ENCODE peak calls at places on chromosomes 2 and 18, in five cellular contexts. One of them, this sample, is unnamed.

GRCh38 chr2:26396734-26397298 is 4.9 kb upstream of the DRC1 start:
- DNase-seq in LoVo: no peak
- DNase-seq in hepatocyte: no peak
- DNase-seq in foreskin fibroblast: no peak
- DNase-seq in right atrium auricular region: no peak
- DNase-seq in this sample: no peak

GRCh38 chr2:110842048-110842447 is 109.7 kb downstream of the ACOXL start:
- DNase-seq in LoVo: no peak
- DNase-seq in hepatocyte: no peak
- DNase-seq in foreskin fibroblast: no peak
- DNase-seq in right atrium auricular region: no peak
- DNase-seq in this sample: no peak

GRCh38 chr2:12381543-12382323 is 335.0 kb upstream of the TRIB2 start:
- DNase-seq in LoVo: no peak
- DNase-seq in hepatocyte: no peak
- DNase-seq in foreskin fibroblast: no peak
- DNase-seq in right atrium auricular region: no peak
- DNase-seq in this sample: no peak

GRCh38 chr18:8288447-8289213 is 320.6 kb upstream of the RAB12 start:
- DNase-seq in LoVo: no peak
- DNase-seq in hepatocyte: no peak
- DNase-seq in foreskin fibroblast: peak
- DNase-seq in right atrium auricular region: no peak
- DNase-seq in this sample: no peak

GRCh38 chr18:8688857-8689256 is 16.5 kb upstream of the MTCL1 start:
- DNase-seq in LoVo: no peak
- DNase-seq in hepatocyte: no peak
- DNase-seq in foreskin fibroblast: no peak
- DNase-seq in right atrium auricular region: no peak
- DNase-seq in this sample: no peak

GRCh38 chr2:186365406-186365805 is 120.7 kb upstream of the ZC3H15 start:
- DNase-seq in LoVo: no peak
- DNase-seq in hepatocyte: no peak
- DNase-seq in foreskin fibroblast: no peak
- DNase-seq in right atrium auricular region: no peak
- DNase-seq in this sample: no peak

GRCh38 chr2:19312949-19313348 is 45.5 kb downstream of the OSR1 start:
- DNase-seq in LoVo: no peak
- DNase-seq in hepatocyte: peak
- DNase-seq in foreskin fibroblast: peak
- DNase-seq in right atrium auricular region: no peak
- DNase-seq in this sample: peak

GRCh38 chr18:10406172-10406663 is 48.2 kb upstream of the APCDD1 start:
- DNase-seq in LoVo: no peak
- DNase-seq in hepatocyte: no peak
- DNase-seq in foreskin fibroblast: no peak
- DNase-seq in right atrium auricular region: no peak
- DNase-seq in this sample: no peak

GRCh38 chr2:241507430-241508239 is 749 bp downstream of the STK25 start:
- DNase-seq in LoVo: peak
- DNase-seq in hepatocyte: peak
- DNase-seq in foreskin fibroblast: peak
- DNase-seq in right atrium auricular region: no peak
- DNase-seq in this sample: no peak

GRCh38 chr18:24915547-24915946 is 436.4 kb downstream of the ZNF521 start:
- DNase-seq in LoVo: peak
- DNase-seq in hepatocyte: no peak
- DNase-seq in foreskin fibroblast: peak
- DNase-seq in right atrium auricular region: no peak
- DNase-seq in this sample: peak

GRCh38 chr2:136215449-136215848 is 97.5 kb upstream of the CXCR4 start:
- DNase-seq in LoVo: no peak
- DNase-seq in hepatocyte: no peak
- DNase-seq in foreskin fibroblast: no peak
- DNase-seq in right atrium auricular region: no peak
- DNase-seq in this sample: no peak

GRCh38 chr2:43609304-43609883 is 13.6 kb upstream of the THADA start:
- DNase-seq in LoVo: peak
- DNase-seq in hepatocyte: peak
- DNase-seq in foreskin fibroblast: peak
- DNase-seq in right atrium auricular region: no peak
- DNase-seq in this sample: peak

GRCh38 chr2:38202713-38203454 is 126.9 kb upstream of the CYP1B1 start:
- DNase-seq in LoVo: no peak
- DNase-seq in hepatocyte: no peak
- DNase-seq in foreskin fibroblast: no peak
- DNase-seq in right atrium auricular region: no peak
- DNase-seq in this sample: no peak

GRCh38 chr2:197464180-197464579 is 10.8 kb downstream of the COQ10B start:
- DNase-seq in LoVo: no peak
- DNase-seq in hepatocyte: no peak
- DNase-seq in foreskin fibroblast: no peak
- DNase-seq in right atrium auricular region: no peak
- DNase-seq in this sample: no peak

GRCh38 chr2:231666171-231667095 is 41.9 kb upstream of the PTMA start:
- DNase-seq in LoVo: peak
- DNase-seq in hepatocyte: peak
- DNase-seq in foreskin fibroblast: peak
- DNase-seq in right atrium auricular region: peak
- DNase-seq in this sample: peak

GRCh38 chr18:47283476-47283875 is 32.0 kb upstream of the SKOR2 start:
- DNase-seq in LoVo: peak
- DNase-seq in hepatocyte: peak
- DNase-seq in foreskin fibroblast: peak
- DNase-seq in right atrium auricular region: no peak
- DNase-seq in this sample: peak

GRCh38 chr2:240590681-240591111 is 4.2 kb downstream of the CAPN10 start:
- DNase-seq in LoVo: no peak
- DNase-seq in hepatocyte: no peak
- DNase-seq in foreskin fibroblast: no peak
- DNase-seq in right atrium auricular region: no peak
- DNase-seq in this sample: no peak

GRCh38 chr18:12943200-12943599 is 4.6 kb upstream of the SEH1L start:
- DNase-seq in LoVo: no peak
- DNase-seq in hepatocyte: no peak
- DNase-seq in foreskin fibroblast: peak
- DNase-seq in right atrium auricular region: no peak
- DNase-seq in this sample: peak

GRCh38 chr2:150466770-150467640 is 20.5 kb downstream of the RND3 start:
- DNase-seq in LoVo: no peak
- DNase-seq in hepatocyte: no peak
- DNase-seq in foreskin fibroblast: peak
- DNase-seq in right atrium auricular region: no peak
- DNase-seq in this sample: no peak

GRCh38 chr2:241555711-241556110 is 2.8 kb upstream of the BOK start:
- DNase-seq in LoVo: no peak
- DNase-seq in hepatocyte: no peak
- DNase-seq in foreskin fibroblast: no peak
- DNase-seq in right atrium auricular region: no peak
- DNase-seq in this sample: peak

GRCh38 chr18:54140641-54141040 is 83.8 kb downstream of the MBD2 start:
- DNase-seq in LoVo: no peak
- DNase-seq in hepatocyte: no peak
- DNase-seq in foreskin fibroblast: peak
- DNase-seq in right atrium auricular region: no peak
- DNase-seq in this sample: peak

GRCh38 chr2:23614701-23615100 is 229.7 kb downstream of the KLHL29 start:
- DNase-seq in LoVo: no peak
- DNase-seq in hepatocyte: no peak
- DNase-seq in foreskin fibroblast: no peak
- DNase-seq in right atrium auricular region: no peak
- DNase-seq in this sample: no peak

GRCh38 chr2:69243652-69244051 is 143.4 kb downstream of the GFPT1 start:
- DNase-seq in LoVo: no peak
- DNase-seq in hepatocyte: no peak
- DNase-seq in foreskin fibroblast: no peak
- DNase-seq in right atrium auricular region: no peak
- DNase-seq in this sample: no peak

GRCh38 chr2:134466141-134466540 is 212.3 kb downstream of the MGAT5 start:
- DNase-seq in LoVo: peak
- DNase-seq in hepatocyte: peak
- DNase-seq in foreskin fibroblast: no peak
- DNase-seq in right atrium auricular region: peak
- DNase-seq in this sample: peak

GRCh38 chr18:10365901-10366300 is 88.5 kb upstream of the APCDD1 start:
- DNase-seq in LoVo: no peak
- DNase-seq in hepatocyte: no peak
- DNase-seq in foreskin fibroblast: no peak
- DNase-seq in right atrium auricular region: no peak
- DNase-seq in this sample: no peak

GRCh38 chr2:118635891-118636290 is 211.6 kb downstream of the EN1 start:
- DNase-seq in LoVo: no peak
- DNase-seq in hepatocyte: no peak
- DNase-seq in foreskin fibroblast: no peak
- DNase-seq in right atrium auricular region: no peak
- DNase-seq in this sample: no peak

GRCh38 chr2:196263181-196263747 is 91.9 kb upstream of the STK17B start:
- DNase-seq in LoVo: no peak
- DNase-seq in hepatocyte: no peak
- DNase-seq in foreskin fibroblast: peak
- DNase-seq in right atrium auricular region: no peak
- DNase-seq in this sample: peak